ENCODE peak calls at places on chromosomes 1 and 21, in seven cellular contexts. K, L, C, F, V, M and E are unnamed samples.

GRCh38 chr1:185559684-185560310 is 174.4 kb upstream of the HMCN1 start:
- DNase-seq in V (peak), L (peak), K (peak), M (peak), C (peak), F (peak), E (peak)

GRCh38 chr21:31903896-31904295 is 31.1 kb downstream of the HUNK start:
- DNase-seq in L (no peak), K (no peak), V (no peak), C (no peak), F (no peak), M (no peak), E (no peak)

GRCh38 chr21:43634618-43635017 is 24.7 kb downstream of the HSF2BP start:
- DNase-seq in K (no peak), C (peak), L (no peak), V (no peak), F (peak), M (peak), E (no peak)

GRCh38 chr1:201219481-201220387 is 29.1 kb downstream of the IGFN1 start:
- DNase-seq in V (no peak), L (no peak), F (no peak), K (no peak), M (peak), C (no peak), E (no peak)

GRCh38 chr1:154863702-154864174 is 6.3 kb downstream of the KCNN3 start:
- DNase-seq in M (peak), C (peak), F (peak), L (peak), K (no peak), V (no peak), E (peak)

GRCh38 chr1:231969078-231969477 is 342.5 kb downstream of the DISC1 start:
- DNase-seq in K (no peak), V (no peak), F (peak), L (no peak), M (no peak), C (no peak), E (no peak)

GRCh38 chr1:201562257-201562656 is 23.3 kb downstream of the NAV1 start:
- DNase-seq in V (no peak), C (peak), F (peak), M (peak), L (no peak), K (no peak), E (no peak)

GRCh38 chr1:41633764-41634163 is 149.3 kb upstream of the EDN2 start:
- DNase-seq in M (peak), C (peak), V (no peak), L (no peak), F (no peak), K (no peak), E (no peak)

GRCh38 chr1:33424205-33424604 is 6.7 kb downstream of the PHC2 start:
- DNase-seq in M (no peak), V (no peak), L (no peak), F (peak), K (no peak), C (peak), E (peak)

GRCh38 chr1:78047131-78047530 is 1.4 kb downstream of the GIPC2 start:
- DNase-seq in M (no peak), F (no peak), V (no peak), K (no peak), L (no peak), C (no peak), E (no peak)

GRCh38 chr1:50268049-50268448 is 155.2 kb downstream of the DMRTA2 start:
- DNase-seq in M (peak), C (no peak), F (no peak), K (peak), L (peak), V (no peak), E (peak)

GRCh38 chr1:25905680-25906643 is at the start of gene STMN1:
- DNase-seq in F (peak), K (peak), C (peak), M (peak), V (peak), L (peak), E (peak)

GRCh38 chr1:225670806-225671733 is 18.1 kb upstream of the ENAH start:
- DNase-seq in K (no peak), F (no peak), V (no peak), M (no peak), C (no peak), L (no peak), E (no peak)

GRCh38 chr1:63405021-63405420 is 37.6 kb downstream of the ALG6 start:
- DNase-seq in L (no peak), M (peak), F (no peak), K (no peak), C (no peak), V (no peak), E (peak)

GRCh38 chr1:103337779-103338178 is 187.7 kb upstream of the RNPC3 start:
- DNase-seq in K (no peak), C (no peak), F (no peak), V (no peak), M (no peak), L (no peak), E (no peak)

GRCh38 chr1:55213885-55214213 is 1.3 kb downstream of the USP24 start:
- DNase-seq in F (no peak), L (peak), K (no peak), C (no peak), M (no peak), V (no peak), E (no peak)

GRCh38 chr1:50836117-50836516 is 124.0 kb downstream of the FAF1 start:
- DNase-seq in F (no peak), V (no peak), C (no peak), M (no peak), L (no peak), K (no peak), E (no peak)

GRCh38 chr1:218660678-218661053 is 315.5 kb downstream of the TGFB2 start:
- DNase-seq in L (no peak), F (peak), K (no peak), M (peak), V (no peak), C (peak), E (peak)

GRCh38 chr1:21596179-21596578 is 73.0 kb downstream of the RAP1GAP start:
- DNase-seq in L (no peak), F (no peak), M (no peak), C (no peak), V (no peak), K (no peak), E (no peak)

GRCh38 chr21:44761011-44761729 is 40.5 kb downstream of the UBE2G2 start:
- DNase-seq in C (no peak), M (peak), F (no peak), L (peak), K (no peak), V (no peak), E (peak)

GRCh38 chr21:35810431-35810970 is 249.8 kb downstream of the SETD4 start:
- DNase-seq in C (no peak), L (no peak), M (peak), K (no peak), F (no peak), V (no peak), E (no peak)

GRCh38 chr1:99503276-99503747 is 142.6 kb upstream of the PALMD start:
- DNase-seq in C (peak), V (no peak), M (no peak), K (no peak), L (no peak), F (peak), E (no peak)

GRCh38 chr21:42216726-42217572 is 2.0 kb upstream of the ABCG1 start:
- DNase-seq in K (no peak), C (no peak), F (no peak), V (no peak), M (no peak), L (no peak), E (no peak)

GRCh38 chr1:53285969-53286760 is 41.7 kb downstream of the LRP8 start:
- DNase-seq in L (no peak), V (no peak), M (no peak), C (no peak), K (no peak), F (no peak), E (peak)

GRCh38 chr1:115332813-115333608 is 5.0 kb downstream of the NGF start:
- DNase-seq in M (peak), C (peak), V (no peak), L (no peak), K (no peak), F (peak), E (peak)

GRCh38 chr1:235024706-235025421 is 103.8 kb downstream of the TOMM20 start:
- DNase-seq in F (no peak), K (no peak), M (no peak), C (no peak), V (no peak), L (no peak), E (no peak)

GRCh38 chr1:27816921-27817630 is 13.5 kb upstream of the PPP1R8 start:
- DNase-seq in V (no peak), L (no peak), C (peak), K (no peak), M (peak), F (peak), E (peak)

GRCh38 chr1:9529190-9529589 is 10.1 kb upstream of the SLC25A33 start:
- DNase-seq in K (no peak), C (peak), V (no peak), F (peak), L (no peak), M (peak), E (peak)

GRCh38 chr1:234851450-234852438 is 241.8 kb upstream of the IRF2BP2 start:
- DNase-seq in V (no peak), M (peak), K (no peak), L (no peak), C (peak), F (peak), E (peak)

GRCh38 chr1:203649551-203650011 is 22.9 kb downstream of the ATP2B4 start:
- DNase-seq in F (peak), V (no peak), C (no peak), K (no peak), L (no peak), M (peak), E (no peak)

GRCh38 chr1:36737767-36738166 is 255.1 kb upstream of the CSF3R start:
- DNase-seq in F (no peak), M (no peak), V (no peak), L (peak), K (no peak), C (no peak), E (peak)

GRCh38 chr1:109636201-109636952 is 16.7 kb downstream of the AMPD2 start:
- DNase-seq in M (no peak), V (no peak), C (peak), L (peak), F (peak), K (no peak), E (peak)

GRCh38 chr1:29639156-29639736 is 402.9 kb downstream of the PTPRU start:
- DNase-seq in C (no peak), F (no peak), M (no peak), L (no peak), K (no peak), V (no peak), E (no peak)

GRCh38 chr1:186722711-186723309 is 42.6 kb upstream of the PTGS2 start:
- DNase-seq in F (peak), V (no peak), L (no peak), M (peak), K (peak), C (peak), E (peak)

GRCh38 chr1:238568707-238569106 is 678.0 kb upstream of the ZP4 start:
- DNase-seq in L (no peak), M (no peak), C (no peak), K (no peak), F (no peak), V (no peak), E (no peak)

GRCh38 chr21:42533306-42533962 is 19.8 kb downstream of the SLC37A1 start:
- DNase-seq in C (no peak), F (no peak), V (no peak), K (no peak), M (no peak), L (peak), E (no peak)

GRCh38 chr1:9655127-9655723 is 3.7 kb downstream of the PIK3CD start:
- DNase-seq in F (no peak), C (no peak), V (no peak), M (no peak), K (no peak), L (no peak), E (no peak)

GRCh38 chr1:19067912-19068638 is 111.6 kb upstream of the IFFO2 start:
- DNase-seq in F (no peak), M (no peak), L (no peak), C (no peak), K (no peak), V (no peak), E (no peak)

GRCh38 chr21:17911628-17912027 is 92.5 kb upstream of the C21orf91 start:
- DNase-seq in L (no peak), F (no peak), M (no peak), C (peak), K (no peak), V (no peak), E (no peak)

GRCh38 chr1:61116421-61116820 is 34.1 kb downstream of the NFIA start:
- DNase-seq in K (no peak), M (no peak), L (no peak), C (no peak), V (no peak), F (peak), E (no peak)
- H3K4me2 ChIP-seq in K (no peak), M (no peak), L (no peak), C (no peak), V (no peak), F (no peak), E (no peak)

GRCh38 chr21:15208787-15209186 is 144.0 kb upstream of the NRIP1 start:
- DNase-seq in L (no peak), K (no peak), M (peak), F (no peak), C (no peak), V (no peak), E (no peak)
- H3K18ac ChIP-seq in L (no peak), K (peak), M (peak), F (no peak), C (no peak), V (no peak), E (no peak)

GRCh38 chr1:150295476-150295875 is 1.8 kb downstream of the MRPS21 start:
- DNase-seq in V (no peak), F (no peak), K (no peak), M (no peak), L (no peak), C (no peak), E (peak)
- H3K4me2 ChIP-seq in V (no peak), F (no peak), K (no peak), M (no peak), L (no peak), C (no peak), E (no peak)

DNA sequence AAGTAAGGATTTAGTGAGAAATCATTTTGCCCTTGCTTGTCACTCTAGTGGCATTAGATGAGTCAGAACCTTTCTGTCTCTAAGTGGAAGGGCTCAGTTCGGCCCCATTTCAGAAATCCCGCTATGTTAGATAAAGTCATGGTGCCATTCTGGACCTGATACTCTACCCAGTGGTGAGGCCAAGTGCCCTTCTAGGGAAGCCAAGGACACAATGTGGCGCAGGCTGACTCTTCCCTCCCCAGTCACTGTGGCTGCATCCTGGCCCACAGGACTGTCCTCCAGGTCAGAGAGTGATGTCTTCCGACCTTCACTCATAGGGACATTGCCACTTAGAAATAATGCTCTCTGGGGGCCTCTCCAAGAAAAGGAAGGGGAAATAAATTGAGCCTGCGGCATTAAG is 48.3 kb upstream of the MTR start:
- DNase-seq in M (no peak), V (no peak), L (no peak), F (no peak), C (no peak), K (no peak), E (no peak)
- H3K18ac ChIP-seq in M (no peak), V (no peak), L (no peak), F (no peak), C (no peak), K (no peak), E (no peak)

GRCh38 chr21:39686636-39687035 is 58.3 kb upstream of the IGSF5 start:
- DNase-seq in M (no peak), F (no peak), K (no peak), C (no peak), V (no peak), L (no peak), E (no peak)

GRCh38 chr21:39685991-39686390 is 59.0 kb upstream of the IGSF5 start:
- DNase-seq in L (no peak), K (no peak), F (no peak), C (no peak), M (no peak), V (no peak), E (no peak)

GRCh38 chr21:39685236-39685635 is 59.7 kb upstream of the IGSF5 start:
- DNase-seq in L (no peak), M (peak), C (no peak), K (no peak), V (no peak), F (no peak), E (no peak)

GRCh38 chr21:39688010-39688409 is 57.0 kb upstream of the IGSF5 start:
- DNase-seq in V (no peak), K (no peak), M (no peak), C (no peak), L (no peak), F (no peak), E (no peak)

GRCh38 chr21:39687069-39687468 is 57.9 kb upstream of the IGSF5 start:
- DNase-seq in K (no peak), F (no peak), C (no peak), V (no peak), M (no peak), L (no peak), E (no peak)
- H3K4me2 ChIP-seq in K (no peak), F (no peak), C (no peak), V (no peak), M (no peak), L (no peak), E (no peak)